ENCODE peak calls at places on chromosome 1, in eight cellular contexts. P is breast epithelium, S is HL-60, U is right atrium auricular region, K is tibial artery, O is AG04450, W is left lung, C is IMR-90. M is an unnamed sample. For H3K27me3, the result is how much of the 10 kb centered on the place peaks cover.

GRCh38 chr1:150511551-150511950 is 3.6 kb downstream of the ECM1 start:
- DNase-seq in P (no peak), S (no peak), U (no peak), K (no peak), O (no peak), W (no peak), C (no peak), M (no peak)

GRCh38 chr1:66282343-66282852 is 251.6 kb upstream of the SGIP1 start:
- DNase-seq in P (no peak), S (no peak), U (no peak), K (no peak), O (peak), W (no peak), C (peak), M (no peak)

GRCh38 chr1:187631381-187631675 is 802.6 kb downstream of the PLA2G4A start:
- DNase-seq in P (no peak), S (no peak), U (no peak), K (no peak), O (no peak), W (no peak), C (no peak), M (no peak)

GRCh38 chr1:229229137-229229720 is 41.7 kb upstream of the RAB4A start:
- DNase-seq in P (peak), S (no peak), U (no peak), K (no peak), O (no peak), W (no peak), C (no peak), M (no peak)

GRCh38 chr1:47693115-47693514 is 255.3 kb downstream of the FOXD2 start:
- DNase-seq in P (no peak), S (no peak), U (peak), K (no peak), O (no peak), W (no peak), C (no peak), M (no peak)

GRCh38 chr1:234750922-234751595 is 141.1 kb upstream of the IRF2BP2 start:
- DNase-seq in P (no peak), S (no peak), U (no peak), K (no peak), O (no peak), W (no peak), C (no peak), M (peak)

GRCh38 chr1:116737020-116737854 is 17.0 kb upstream of the CD2 start:
- DNase-seq in P (no peak), S (peak), U (peak), K (peak), O (peak), W (no peak), C (peak), M (peak)

GRCh38 chr1:44049839-44050238 is 18.6 kb upstream of the SLC6A9 start:
- DNase-seq in P (no peak), S (no peak), U (no peak), K (no peak), O (peak), W (no peak), C (peak), M (no peak)

GRCh38 chr1:18142969-18143368 is 35.4 kb downstream of the IGSF21 start:
- DNase-seq in P (no peak), S (no peak), U (no peak), K (no peak), O (no peak), W (no peak), C (no peak), M (no peak)

GRCh38 chr1:156706647-156707008 is 1.2 kb upstream of the CRABP2 start:
- DNase-seq in P (peak), S (no peak), U (no peak), K (peak), O (no peak), W (peak), C (no peak), M (peak)

GRCh38 chr1:204685236-204686006 is at the start of gene LRRN2:
- DNase-seq in P (no peak), S (no peak), U (no peak), K (no peak), O (no peak), W (no peak), C (no peak), M (no peak)

GRCh38 chr1:204680461-204680860 is 5.1 kb downstream of the LRRN2 start:
- DNase-seq in P (no peak), S (no peak), U (no peak), K (no peak), O (no peak), W (no peak), C (no peak), M (no peak)

GRCh38 chr1:204684551-204685235 is 845 bp downstream of the LRRN2 start:
- DNase-seq in P (no peak), S (no peak), U (no peak), K (no peak), O (no peak), W (peak), C (no peak), M (no peak)

GRCh38 chr1:204684206-204684536 is 1.4 kb downstream of the LRRN2 start:
- DNase-seq in P (no peak), S (no peak), U (no peak), K (no peak), O (no peak), W (no peak), C (no peak), M (no peak)

GRCh38 chr1:204683284-204684205 is 2.0 kb downstream of the LRRN2 start:
- DNase-seq in P (no peak), S (no peak), U (no peak), K (no peak), O (no peak), W (no peak), C (no peak), M (no peak)
- H3K27me3 ChIP-seq in P (under half), S (under half), U (under half), K (under half), O (under half), W (under half), C (half or more), M (under half)

GRCh38 chr1:86169625-86170024 is 13.1 kb upstream of the COL24A1 start:
- DNase-seq in P (no peak), S (no peak), U (no peak), K (no peak), O (no peak), W (no peak), C (peak), M (no peak)
- TF ChIP-seq CTCF in P (no peak), S (no peak), U (no peak), K (no peak), O (peak), W (no peak), C (peak), M (no peak)

DNA sequence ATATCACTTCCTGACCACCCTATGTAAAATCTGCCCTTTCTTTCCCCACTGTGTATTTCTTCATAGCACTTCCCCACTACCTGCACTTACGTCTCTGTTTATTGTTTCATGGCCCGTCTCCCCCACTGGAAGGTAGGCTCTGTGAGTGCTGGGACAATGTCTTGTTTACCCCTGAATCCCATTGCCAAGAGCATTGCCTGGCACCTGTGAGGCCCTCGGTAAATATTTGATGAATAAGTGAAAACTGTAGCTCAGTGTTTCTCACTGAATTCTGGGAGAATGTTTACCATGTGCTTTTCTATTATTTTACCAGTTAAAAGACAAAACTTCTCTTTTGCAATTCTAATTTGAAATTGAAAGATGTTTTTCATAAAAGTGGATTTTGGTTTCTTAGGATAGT is 11.8 kb downstream of the NFASC start:
- DNase-seq in P (no peak), S (no peak), U (no peak), K (no peak), O (no peak), W (no peak), C (no peak), M (no peak)
- H3K27me3 ChIP-seq in P (under half), S (under half), U (under half), K (under half), O (under half), W (under half), C (under half), M (under half)

DNA sequence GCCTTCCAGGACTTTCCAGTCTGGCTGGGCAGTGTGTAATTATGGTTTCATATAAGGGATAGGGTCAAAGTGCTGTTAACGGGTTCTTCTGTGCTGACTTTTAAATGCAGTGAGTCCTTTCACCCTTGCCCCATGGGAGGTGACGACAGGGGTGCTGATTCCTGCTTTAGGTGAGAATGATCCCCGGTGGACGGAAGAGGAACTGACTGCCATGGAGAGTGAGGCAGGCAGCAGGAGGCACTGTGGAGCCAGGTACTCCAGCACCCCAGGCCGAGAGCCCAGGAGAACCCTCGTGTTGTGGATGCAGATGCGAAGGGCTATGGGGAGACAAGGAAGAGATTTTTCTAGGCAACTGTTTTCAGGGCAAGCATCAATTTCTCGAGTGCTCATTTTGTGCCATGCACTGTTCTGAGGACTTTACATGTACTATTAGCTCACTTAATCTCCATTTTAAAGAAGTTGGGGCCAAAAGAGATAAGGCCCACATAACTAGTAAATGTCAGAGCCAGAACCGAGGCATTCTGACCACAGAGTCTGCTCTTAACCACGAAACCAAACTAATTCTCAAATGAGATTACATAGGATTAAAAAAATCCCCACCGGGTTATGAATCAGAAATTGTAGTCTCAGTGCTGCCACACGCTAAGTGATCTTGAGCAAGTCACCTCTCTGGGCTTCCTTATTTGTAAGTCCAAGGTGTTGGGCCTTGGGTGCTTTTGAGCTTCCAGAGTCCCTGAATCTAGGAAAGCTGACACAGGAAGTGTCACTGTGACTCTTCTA is 28.2 kb downstream of the STPG1 start:
- DNase-seq in P (no peak), S (no peak), U (peak), K (no peak), O (no peak), W (no peak), C (peak), M (no peak)
- TF ChIP-seq CTCF in P (no peak), S (peak), U (no peak), K (no peak), O (peak), W (peak), C (peak), M (no peak)

M was measured in dorsolateral prefrontal cortex.